ENCODE peak calls at places on chromosomes 2 and 18, in five cellular contexts. U, K, L, E and F are unnamed samples.

GRCh38 chr18:396571-396970 is 103.9 kb downstream of the COLEC12 start:
- DNase-seq in U (no peak), K (no peak), L (no peak), E (no peak), F (no peak)

GRCh38 chr2:53568463-53568862 is 199.1 kb upstream of the CHAC2 start:
- DNase-seq in U (no peak), K (peak), L (peak), E (no peak), F (no peak)

GRCh38 chr2:239316562-239317465 is 84.0 kb downstream of the HDAC4 start:
- DNase-seq in U (no peak), K (no peak), L (no peak), E (peak), F (no peak)

GRCh38 chr2:1688859-1689258 is 55.5 kb downstream of the PXDN start:
- DNase-seq in U (no peak), K (no peak), L (no peak), E (no peak), F (no peak)

GRCh38 chr2:162210385-162210784 is 32.9 kb downstream of the FAP start:
- DNase-seq in U (no peak), K (no peak), L (no peak), E (no peak), F (no peak)

GRCh38 chr2:105803337-105803736 is 58.6 kb downstream of the NCK2 start:
- DNase-seq in U (no peak), K (peak), L (no peak), E (no peak), F (no peak)

GRCh38 chr2:55408946-55409868 is 10.4 kb downstream of the CCDC88A start:
- DNase-seq in U (no peak), K (no peak), L (no peak), E (peak), F (no peak)

GRCh38 chr2:181471783-181472182 is 14.6 kb downstream of the ITGA4 start:
- DNase-seq in U (no peak), K (no peak), L (no peak), E (no peak), F (no peak)

GRCh38 chr2:10041711-10042110 is 1.6 kb upstream of the KLF11 start:
- DNase-seq in U (no peak), K (no peak), L (no peak), E (no peak), F (no peak)
- H3K4me3 ChIP-seq in U (no peak), K (no peak), L (no peak), E (no peak), F (no peak)

GRCh38 chr2:42906115-42906556 is 113.8 kb upstream of the HAAO start:
- DNase-seq in U (no peak), K (no peak), L (no peak), E (no peak), F (no peak)
- H3K4me3 ChIP-seq in U (no peak), K (no peak), L (no peak), E (no peak), F (no peak)

GRCh38 chr18:3251249-3251962 is 3.8 kb downstream of the MYL12A start:
- DNase-seq in U (no peak), K (no peak), L (no peak), E (no peak), F (no peak)
- H3K4me3 ChIP-seq in U (peak), K (no peak), L (no peak), E (no peak), F (no peak)

DNA sequence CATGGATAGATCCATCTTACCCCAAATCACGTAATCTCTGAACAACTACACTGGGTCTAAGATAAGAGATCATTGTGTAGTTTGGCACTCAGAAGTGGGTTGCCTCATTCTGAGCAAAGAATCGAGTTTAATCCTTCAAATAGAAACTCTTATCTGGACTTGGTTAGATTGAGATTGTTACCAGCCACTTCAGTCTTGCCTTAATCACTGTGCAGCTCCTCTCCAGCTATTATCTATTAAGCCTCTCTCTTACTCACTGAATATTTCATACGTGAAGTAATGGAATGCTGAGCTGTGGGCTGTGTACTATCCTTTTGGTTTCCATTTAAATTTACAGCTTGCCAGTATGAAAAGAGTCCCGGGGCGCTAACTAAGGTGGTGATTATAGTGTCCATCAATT is 65.6 kb upstream of the NCKAP5 start:
- DNase-seq in U (no peak), K (no peak), L (no peak), E (peak), F (no peak)
- H3K4me3 ChIP-seq in U (no peak), K (no peak), L (no peak), E (no peak), F (no peak)

GRCh38 chr2:65097844-65098243 is 32.1 kb downstream of the RAB1A start:
- DNase-seq in U (no peak), K (no peak), L (no peak), E (no peak), F (no peak)

GRCh38 chr2:65101071-65101470 is 28.8 kb downstream of the RAB1A start:
- DNase-seq in U (no peak), K (no peak), L (no peak), E (no peak), F (no peak)

GRCh38 chr2:65098741-65099140 is 31.2 kb downstream of the RAB1A start:
- DNase-seq in U (no peak), K (no peak), L (no peak), E (no peak), F (no peak)

GRCh38 chr2:65093211-65093610 is 36.7 kb downstream of the RAB1A start:
- DNase-seq in U (no peak), K (no peak), L (no peak), E (no peak), F (no peak)

GRCh38 chr2:65096948-65097347 is 33.0 kb downstream of the RAB1A start:
- DNase-seq in U (no peak), K (no peak), L (no peak), E (no peak), F (no peak)
- H3K4me3 ChIP-seq in U (no peak), K (no peak), L (no peak), E (no peak), F (no peak)

GRCh38 chr2:35114765-35115164 is 1240.8 kb upstream of the CRIM1 start:
- DNase-seq in U (no peak), K (no peak), L (peak), E (no peak), F (no peak)
- H3K4me3 ChIP-seq in U (no peak), K (no peak), L (no peak), E (no peak), F (no peak)

DNA sequence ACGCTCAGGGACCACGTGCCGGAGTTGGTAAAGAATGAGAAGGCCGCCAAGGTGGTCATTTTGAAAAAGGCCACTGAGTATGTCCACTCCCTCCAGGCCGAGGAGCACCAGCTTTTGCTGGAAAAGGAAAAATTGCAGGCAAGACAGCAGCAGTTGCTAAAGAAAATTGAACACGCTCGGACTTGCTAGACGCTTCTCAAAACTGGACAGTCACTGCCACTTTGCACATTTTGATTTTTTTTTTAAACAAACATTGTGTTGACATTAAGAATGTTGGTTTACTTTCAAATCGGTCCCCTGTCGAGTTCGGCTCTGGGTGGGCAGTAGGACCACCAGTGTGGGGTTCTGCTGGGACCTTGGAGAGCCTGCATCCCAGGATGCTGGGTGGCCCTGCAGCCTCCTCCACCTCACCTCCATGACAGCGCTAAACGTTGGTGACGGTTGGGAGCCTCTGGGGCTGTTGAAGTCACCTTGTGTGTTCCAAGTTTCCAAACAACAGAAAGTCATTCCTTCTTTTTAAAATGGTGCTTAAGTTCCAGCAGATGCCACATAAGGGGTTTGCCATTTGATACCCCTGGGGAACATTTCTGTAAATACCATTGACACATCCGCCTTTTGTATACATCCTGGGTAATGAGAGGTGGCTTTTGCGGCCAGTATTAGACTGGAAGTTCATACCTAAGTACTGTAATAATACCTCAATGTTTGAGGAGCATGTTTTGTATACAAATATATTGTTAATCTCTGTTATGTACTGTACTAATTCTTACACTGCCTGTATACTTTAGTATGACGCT is 5.8 kb downstream of the MYCN start:
- DNase-seq in U (no peak), K (no peak), L (no peak), E (no peak), F (no peak)
- H3K4me3 ChIP-seq in U (no peak), K (no peak), L (no peak), E (no peak), F (no peak)

GRCh38 chr2:8837795-8838140 is 355 bp upstream of the KIDINS220 start:
- DNase-seq in U (no peak), K (no peak), L (no peak), E (no peak), F (no peak)
- H3K4me3 ChIP-seq in U (peak), K (peak), L (peak), E (peak), F (no peak)